ENCODE peak calls at places on chromosomes 7 and 10, in four cellular contexts. I, J, V and B are unnamed samples. For H3K36me3, the result is how much of the 10 kb centered on the place peaks cover.

GRCh38 chr10:29860159-29860558 is 199.2 kb downstream of the JCAD start:
- DNase-seq in I (no peak), J (no peak), V (no peak), B (no peak)

GRCh38 chr7:48118041-48118440 is 29.0 kb downstream of the UPP1 start:
- DNase-seq in I (no peak), J (no peak), V (no peak), B (peak)

GRCh38 chr10:103917326-103918052 is 495 bp downstream of the STN1 start:
- DNase-seq in I (no peak), J (peak), V (peak), B (no peak)

GRCh38 chr10:89209718-89210117 is 2.6 kb upstream of the CH25H start:
- DNase-seq in I (no peak), J (no peak), V (no peak), B (peak)

GRCh38 chr7:76037310-76037709 is 10.5 kb downstream of the STYXL1 start:
- DNase-seq in I (no peak), J (peak), V (no peak), B (no peak)

GRCh38 chr7:117249696-117250095 is 73.2 kb downstream of the WNT2 start:
- DNase-seq in I (no peak), J (no peak), V (no peak), B (peak)

GRCh38 chr10:114704720-114705119 is 46.6 kb upstream of the ABLIM1 start:
- DNase-seq in I (no peak), J (no peak), V (no peak), B (no peak)

GRCh38 chr7:157007470-157008066 is 2.9 kb downstream of the MNX1 start:
- DNase-seq in I (peak), J (no peak), V (peak), B (no peak)

GRCh38 chr10:25076501-25077197 is 60.2 kb downstream of the THNSL1 start:
- DNase-seq in I (no peak), J (no peak), V (no peak), B (peak)

GRCh38 chr10:61063035-61063434 is 119.0 kb upstream of the RHOBTB1 start:
- DNase-seq in I (no peak), J (no peak), V (no peak), B (no peak)

GRCh38 chr7:101121996-101122932 is 4.6 kb upstream of the SERPINE1 start:
- DNase-seq in I (no peak), J (peak), V (peak), B (no peak)

GRCh38 chr10:59876695-59877094 is 29.7 kb downstream of the CCDC6 start:
- DNase-seq in I (no peak), J (no peak), V (no peak), B (peak)

GRCh38 chr10:76086571-76087260 is 655.3 kb downstream of the LRMDA start:
- DNase-seq in I (peak), J (peak), V (peak), B (no peak)

GRCh38 chr10:123470570-123470969 is 195.6 kb upstream of the GPR26 start:
- DNase-seq in I (no peak), J (no peak), V (no peak), B (no peak)

GRCh38 chr7:149194799-149195179 is 557 bp upstream of the ZNF282 start:
- DNase-seq in I (no peak), J (no peak), V (no peak), B (no peak)

GRCh38 chr10:83820033-83820432 is 319.3 kb upstream of the GHITM start:
- DNase-seq in I (no peak), J (no peak), V (no peak), B (peak)

GRCh38 chr7:135353832-135354231 is 120.2 kb downstream of the STRA8 start:
- DNase-seq in I (no peak), J (no peak), V (no peak), B (no peak)

GRCh38 chr7:81499262-81500116 is 270.4 kb downstream of the HGF start:
- DNase-seq in I (no peak), J (no peak), V (no peak), B (no peak)

GRCh38 chr10:98431016-98431415 is 15.7 kb downstream of the HPS1 start:
- DNase-seq in I (no peak), J (no peak), V (no peak), B (no peak)

GRCh38 chr7:95318501-95318900 is 5.8 kb downstream of the PON1 start:
- DNase-seq in I (no peak), J (no peak), V (no peak), B (no peak)

GRCh38 chr10:126844406-126844805 is 60.8 kb upstream of the DOCK1 start:
- DNase-seq in I (no peak), J (no peak), V (no peak), B (peak)

GRCh38 chr7:143487566-143487965 is 9.9 kb downstream of the TAS2R41 start:
- DNase-seq in I (no peak), J (peak), V (peak), B (no peak)

GRCh38 chr7:100874300-100874576 is 665 bp upstream of the SRRT start:
- DNase-seq in I (no peak), J (no peak), V (no peak), B (no peak)

GRCh38 chr10:8041284-8042031 is 13.0 kb upstream of the GATA3 start:
- DNase-seq in I (no peak), J (no peak), V (no peak), B (no peak)

GRCh38 chr10:47184724-47185330 is 115.2 kb upstream of the GDF10 start:
- DNase-seq in I (no peak), J (no peak), V (no peak), B (peak)

GRCh38 chr10:5506246-5506645 is 6.9 kb upstream of the CALML5 start:
- DNase-seq in I (no peak), J (no peak), V (no peak), B (no peak)

GRCh38 chr10:1420663-1421362 is 316.5 kb downstream of the ADARB2 start:
- DNase-seq in I (peak), J (no peak), V (peak), B (no peak)

GRCh38 chr7:50092579-50093411 is at the start of gene ZPBP:
- DNase-seq in I (peak), J (peak), V (no peak), B (no peak)

GRCh38 chr7:126792501-126792900 is 460.2 kb downstream of the GRM8 start:
- DNase-seq in I (no peak), J (no peak), V (no peak), B (no peak)

GRCh38 chr10:124625831-124626238 is 118.3 kb downstream of the FAM53B start:
- DNase-seq in I (no peak), J (no peak), V (no peak), B (no peak)

GRCh38 chr10:68826764-68827591 is at the start of gene STOX1:
- DNase-seq in I (peak), J (peak), V (peak), B (no peak)

GRCh38 chr7:44964831-44965440 is 13.9 kb downstream of the MYO1G start:
- DNase-seq in I (peak), J (no peak), V (no peak), B (no peak)

GRCh38 chr7:51278797-51279196 is 37.8 kb downstream of the COBL start:
- DNase-seq in I (peak), J (no peak), V (no peak), B (peak)

GRCh38 chr10:62067560-62067959 is 166.1 kb downstream of the ARID5B start:
- DNase-seq in I (no peak), J (no peak), V (no peak), B (no peak)

GRCh38 chr10:62062028-62062427 is 160.5 kb downstream of the ARID5B start:
- DNase-seq in I (no peak), J (no peak), V (no peak), B (no peak)

GRCh38 chr10:62059424-62059913 is 158.0 kb downstream of the ARID5B start:
- DNase-seq in I (no peak), J (no peak), V (no peak), B (no peak)

GRCh38 chr10:62062752-62063512 is 161.4 kb downstream of the ARID5B start:
- DNase-seq in I (no peak), J (no peak), V (no peak), B (no peak)

GRCh38 chr10:62063795-62064472 is 162.4 kb downstream of the ARID5B start:
- DNase-seq in I (no peak), J (peak), V (no peak), B (no peak)
- H3K36me3 ChIP-seq in I (under half), J (under half), V (under half), B (half or more)

DNA sequence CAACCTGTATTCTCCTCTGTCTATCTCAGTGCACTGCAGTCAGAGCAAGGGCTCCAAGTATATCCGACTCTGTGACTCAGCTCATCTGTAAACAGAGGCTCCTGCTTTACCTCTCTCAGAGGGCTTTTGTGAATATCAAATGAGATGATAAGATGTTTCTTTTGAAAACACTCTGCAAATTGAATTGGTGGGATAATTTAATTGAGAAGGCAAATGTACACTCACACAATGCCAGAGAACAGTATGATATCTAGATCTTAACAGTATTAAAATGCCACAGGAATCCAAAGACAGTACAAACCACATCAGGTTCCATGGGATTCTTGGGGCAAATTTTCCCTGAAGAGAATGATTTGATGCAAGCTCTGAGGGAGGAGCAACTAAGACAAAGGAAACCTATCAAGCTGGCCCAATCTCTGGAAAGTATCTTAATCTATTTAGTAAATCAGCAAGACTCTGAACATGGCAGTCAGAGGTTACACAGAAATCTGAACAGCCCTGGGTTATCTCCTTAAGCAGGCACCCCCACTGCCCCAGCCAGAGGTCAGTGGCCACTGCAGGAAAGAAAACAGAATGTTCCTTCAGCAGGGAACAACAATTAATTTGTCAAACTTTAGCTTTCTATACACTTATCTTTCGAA is 45.9 kb downstream of the DOCK4 start:
- DNase-seq in I (no peak), J (no peak), V (no peak), B (no peak)
- TF ChIP-seq POLR2A in I (no peak), J (no peak), V (no peak), B (no peak)

GRCh38 chr7:77888998-77889397 is 90.4 kb downstream of the PHTF2 start:
- DNase-seq in I (no peak), J (no peak), V (no peak), B (no peak)
- TF ChIP-seq EP300 in I (no peak), J (no peak), V (no peak), B (no peak)

GRCh38 chr7:105532709-105533460 is 884 bp downstream of the RINT1 start:
- DNase-seq in I (no peak), J (no peak), V (no peak), B (no peak)

DNA sequence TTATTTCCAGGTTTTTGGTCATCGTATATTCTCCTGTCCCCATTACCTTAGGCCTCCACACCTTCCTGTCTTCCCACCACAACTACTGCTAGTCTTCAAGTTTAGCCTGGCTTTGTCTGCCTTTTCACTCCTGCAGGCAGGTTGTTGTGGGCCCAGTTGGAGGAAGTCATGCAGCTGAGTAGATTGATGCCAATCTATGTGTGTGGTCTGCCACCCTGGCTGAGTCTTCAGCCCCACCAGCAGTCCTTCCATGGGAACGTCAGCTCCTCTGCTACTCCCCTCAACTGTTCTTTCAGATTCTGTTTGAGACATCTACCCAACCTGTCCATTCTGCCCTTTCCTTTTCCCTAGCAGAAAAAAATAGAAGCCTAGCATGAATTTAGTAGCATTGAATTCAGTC is 6.3 kb downstream of the RINT1 start:
- DNase-seq in I (peak), J (no peak), V (no peak), B (no peak)
- H3K36me3 ChIP-seq in I (under half), J (under half), V (half or more), B (half or more)

GRCh38 chr7:55556492-55556891 is 15.8 kb downstream of the VOPP1 start:
- DNase-seq in I (no peak), J (no peak), V (no peak), B (no peak)

GRCh38 chr7:55556031-55556430 is 16.3 kb downstream of the VOPP1 start:
- DNase-seq in I (no peak), J (no peak), V (no peak), B (no peak)

GRCh38 chr7:55555160-55555559 is 17.1 kb downstream of the VOPP1 start:
- DNase-seq in I (no peak), J (no peak), V (no peak), B (no peak)

GRCh38 chr7:55558962-55559920 is 13.1 kb downstream of the VOPP1 start:
- DNase-seq in I (no peak), J (no peak), V (no peak), B (no peak)

DNA sequence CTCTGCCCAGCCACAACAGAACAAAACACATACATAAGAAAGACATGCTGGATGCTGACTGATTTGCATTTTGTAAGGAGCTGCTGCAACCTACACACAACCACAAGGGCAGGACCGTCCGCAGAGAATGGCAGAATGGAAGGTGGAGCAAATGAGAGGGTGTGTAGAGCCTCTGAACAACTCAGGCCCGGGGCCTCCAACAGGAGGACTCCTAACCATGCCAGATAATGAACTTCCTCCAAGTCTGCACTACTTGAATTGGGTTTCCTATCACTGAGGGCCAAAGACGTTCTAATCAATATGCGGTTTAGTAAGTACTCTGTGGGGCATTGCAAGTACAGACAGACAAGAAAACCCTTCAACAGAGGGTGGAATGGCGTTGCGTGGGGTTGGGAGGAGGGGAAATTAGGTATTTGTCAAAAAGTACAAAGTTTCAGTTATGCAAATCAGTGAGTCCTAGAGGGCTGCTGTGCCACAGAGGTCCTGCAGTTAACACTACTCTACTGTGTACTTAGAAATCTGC is 14.6 kb downstream of the VOPP1 start:
- DNase-seq in I (no peak), J (no peak), V (no peak), B (no peak)
- TF ChIP-seq POLR2A in I (no peak), J (no peak), V (no peak), B (no peak)

DNA sequence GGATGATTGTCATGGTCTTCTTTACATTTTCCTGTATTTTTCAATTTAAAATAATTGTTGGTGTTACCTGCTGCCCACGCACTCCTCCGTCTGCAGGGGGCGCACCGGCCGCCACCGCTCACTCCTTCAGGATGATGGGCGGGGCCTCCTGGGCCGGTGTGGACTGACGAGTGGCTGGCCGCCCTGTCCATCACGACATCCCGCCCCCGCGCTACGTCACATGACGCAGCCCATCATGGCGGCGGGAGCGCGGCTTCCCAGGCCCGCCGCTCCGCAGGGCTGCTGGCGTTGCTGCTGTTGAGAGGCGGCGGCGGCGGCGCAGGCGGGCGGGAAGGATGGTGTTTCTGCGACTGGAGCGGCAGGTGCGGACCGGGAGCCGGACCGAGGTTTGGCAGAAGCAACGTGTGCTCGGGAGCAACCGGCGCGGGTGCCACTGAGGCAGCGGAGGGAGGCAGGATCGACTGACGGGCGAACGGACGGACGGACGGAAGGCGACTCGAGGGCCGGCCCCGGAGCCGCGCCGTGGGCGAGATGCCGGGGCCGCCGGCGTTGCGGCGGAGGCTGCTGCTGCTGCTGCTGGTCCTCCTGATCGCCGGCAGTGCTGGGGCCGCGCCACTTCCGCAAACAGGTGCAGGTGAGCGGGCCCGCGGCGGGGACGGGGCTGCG is at the start of gene LMTK2:
- DNase-seq in I (peak), J (peak), V (peak), B (peak)
- TF ChIP-seq EP300 in I (no peak), J (no peak), V (no peak), B (no peak)

DNA sequence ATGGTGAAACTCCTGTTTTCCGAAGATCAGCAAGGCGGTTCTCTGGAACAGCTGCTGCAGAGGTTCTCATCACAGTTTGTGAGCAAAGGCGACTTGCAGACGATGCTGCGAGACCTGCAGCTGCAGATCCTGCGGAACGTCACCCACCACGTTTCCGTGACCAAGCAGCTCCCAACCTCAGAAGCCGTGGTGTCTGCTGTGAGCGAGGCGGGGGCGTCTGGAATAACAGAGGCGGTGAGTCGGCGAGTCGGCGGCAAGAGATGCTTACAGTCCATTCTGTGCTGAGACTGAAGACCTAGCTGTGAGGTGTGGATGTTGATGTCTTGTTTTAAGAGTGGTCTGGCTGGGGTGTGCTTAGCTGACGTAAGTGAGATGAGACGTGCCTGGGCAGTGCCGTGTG is 16.2 kb upstream of the GET4 start:
- DNase-seq in I (no peak), J (no peak), V (no peak), B (no peak)
- H3K36me3 ChIP-seq in I (half or more), J (under half), V (under half), B (half or more)